ENCODE peak calls at places on chromosome 5, in ten cellular contexts. L is posterior cingulate gyrus; A is head of caudate nucleus; P is adrenal gland; E is tibial nerve; K is effector memory CD4-positive, alpha-beta T cell; B is transverse colon; W is activated CD4-positive, CD25-positive, alpha-beta regulatory T cell treated with anti-CD3 and anti-CD28 coated beads, Interleukin-2, amount 50 U/mL, for 72 hours; N is coronary artery; G is stimulated activated CD8-positive, alpha-beta memory T cell treated with anti-CD3 and anti-CD28 coated beads, Interleukin-12 subunit alpha, Interleukin-12 subunit beta, amount 100 ng/mL, for 4 hours. D is an unnamed sample.

GRCh38 chr5:134458676-134459403 is 47.2 kb upstream of the CDKN2AIPNL start:
- DNase-seq in B (no peak), W (no peak), A (no peak), N (no peak), L (no peak), P (no peak), G (no peak), K (no peak), E (no peak), D (no peak)

GRCh38 chr5:56152437-56152836 is 80.7 kb downstream of the ANKRD55 start:
- DNase-seq in E (no peak), W (no peak), L (no peak), N (no peak), B (no peak), P (no peak), A (no peak), G (no peak), K (no peak), D (no peak)

GRCh38 chr5:68007446-68007845 is 208.1 kb upstream of the PIK3R1 start:
- DNase-seq in B (peak), G (no peak), P (peak), N (no peak), K (no peak), W (no peak), A (peak), E (peak), L (no peak), D (no peak)

GRCh38 chr5:107687937-107688336 is 17.2 kb upstream of the EFNA5 start:
- DNase-seq in W (no peak), N (no peak), G (no peak), E (no peak), B (no peak), P (no peak), L (no peak), A (no peak), K (no peak), D (no peak)

GRCh38 chr5:150789943-150790611 is 11.5 kb downstream of the SMIM3 start:
- DNase-seq in A (no peak), K (no peak), N (peak), E (peak), P (peak), W (peak), L (no peak), B (peak), G (peak), D (no peak)

GRCh38 chr5:15013654-15014463 is 142.3 kb upstream of the ANKH start:
- DNase-seq in B (no peak), L (no peak), W (no peak), E (peak), N (no peak), P (no peak), A (no peak), K (no peak), G (no peak), D (no peak)

GRCh38 chr5:67578011-67578410 is 381.4 kb upstream of the CD180 start:
- DNase-seq in E (no peak), B (no peak), L (no peak), N (no peak), A (no peak), K (no peak), W (no peak), P (no peak), G (no peak), D (no peak)

GRCh38 chr5:76782444-76782843 is 36.4 kb upstream of the F2RL1 start:
- DNase-seq in W (no peak), K (no peak), P (no peak), E (no peak), G (no peak), L (no peak), A (no peak), N (no peak), B (no peak), D (no peak)

GRCh38 chr5:147216552-147217154 is 18.2 kb upstream of the STK32A start:
- DNase-seq in A (no peak), E (no peak), P (no peak), B (no peak), L (no peak), K (no peak), W (no peak), N (no peak), G (no peak), D (no peak)

GRCh38 chr5:27158775-27159174 is 120.4 kb upstream of the CDH9 start:
- DNase-seq in P (no peak), A (no peak), K (no peak), G (no peak), N (no peak), B (no peak), W (no peak), E (no peak), L (no peak), D (no peak)

GRCh38 chr5:31478901-31479300 is 53.0 kb downstream of the DROSHA start:
- DNase-seq in L (no peak), E (no peak), W (no peak), P (no peak), G (no peak), A (no peak), K (no peak), N (no peak), B (no peak), D (no peak)

GRCh38 chr5:5891350-5891749 is 468.9 kb downstream of the ICE1 start:
- DNase-seq in P (no peak), G (no peak), A (peak), B (no peak), K (no peak), E (no peak), L (no peak), N (no peak), W (no peak), D (no peak)

D was measured in type B pancreatic cell.